ENCODE peak calls at places on chromosomes 4 and X, in four cellular contexts. T is left ventricle myocardium inferior, X is heart right ventricle, G is OCI-LY7. L is an unnamed sample.
A peak's percentile ranks its signal among the peaks of the same experiment; 100 is the strongest.

GRCh38 chrX:76148011-76148665 is 24.7 kb upstream of the PBDC1 start:
- DNase-seq in T (no peak), X (no peak), G (peak; percentile 34), L (no peak)

GRCh38 chr4:1792832-1793495 is at the start of gene FGFR3:
- DNase-seq in T (peak; percentile 33), X (peak; percentile 52), G (no peak), L (peak; percentile 60)

GRCh38 chrX:24676403-24677024 is 17.2 kb upstream of the POLA1 start:
- DNase-seq in T (no peak), X (no peak), G (peak; percentile 37), L (no peak)

GRCh38 chrX:40130207-40130606 is 32.4 kb upstream of the BCOR start:
- DNase-seq in T (no peak), X (no peak), G (no peak), L (no peak)

GRCh38 chr4:175813841-175814240 is 1.8 kb upstream of the GPM6A start:
- DNase-seq in T (no peak), X (no peak), G (no peak), L (no peak)

GRCh38 chr4:84403656-84404055 is 95.4 kb downstream of the NKX6-1 start:
- DNase-seq in T (no peak), X (no peak), G (no peak), L (no peak)

GRCh38 chrX:99301990-99302389 is 1108.1 kb downstream of the PCDH19 start:
- DNase-seq in T (no peak), X (no peak), G (peak; percentile 7), L (no peak)

GRCh38 chr4:54902261-54902660 is 223.1 kb downstream of the KDR start:
- DNase-seq in T (no peak), X (no peak), G (no peak), L (no peak)

GRCh38 chr4:114497116-114497515 is 101.5 kb upstream of the UGT8 start:
- DNase-seq in T (no peak), X (no peak), G (no peak), L (no peak)

DNA sequence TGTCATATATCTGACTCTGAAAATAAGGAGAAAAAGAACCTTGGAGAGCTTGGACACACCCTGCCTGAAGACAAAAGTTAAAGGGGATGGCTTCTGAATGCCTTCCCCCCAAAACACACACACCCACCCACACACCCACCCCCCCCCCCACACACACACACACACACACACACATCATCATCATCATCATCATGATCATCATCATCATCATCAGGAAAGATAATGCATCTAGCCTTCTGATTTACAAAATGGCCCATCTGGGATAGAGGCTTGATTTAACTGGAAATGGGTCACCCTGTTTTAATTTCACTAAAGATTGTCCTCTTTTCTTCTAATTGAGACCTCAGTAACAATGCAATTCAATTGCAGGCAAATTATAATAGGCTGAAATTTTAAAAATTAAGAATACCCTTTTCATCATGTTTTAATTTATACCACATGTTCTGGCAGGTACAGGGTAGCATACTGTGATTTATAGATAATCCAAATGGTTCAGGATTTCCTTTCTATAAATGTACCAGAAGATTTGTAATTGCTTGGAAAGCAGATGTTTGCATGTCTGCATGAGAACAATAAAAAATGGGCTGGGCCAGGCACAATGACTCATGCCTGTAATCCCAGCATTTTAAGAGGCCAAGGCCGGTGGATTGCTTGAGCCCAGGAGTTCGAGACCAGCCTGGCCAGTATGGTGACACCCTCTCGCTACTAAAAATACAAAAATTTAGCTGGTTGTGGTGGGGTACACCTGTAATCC is 56.5 kb downstream of the TRIM2 start:
- DNase-seq in T (no peak), X (no peak), G (no peak), L (no peak)
- H3K4me1 ChIP-seq in T (peaks cover 15% of the 10 kb centered on the region), X (no peaks in the 10 kb centered on the region), G (no peaks in the 10 kb centered on the region), L (peaks cover 11% of the 10 kb centered on the region)

GRCh38 chr4:187603093-187603395 is 392.5 kb upstream of the ZFP42 start:
- DNase-seq in T (no peak), X (no peak), G (no peak), L (no peak)
- H3K4me1 ChIP-seq in T (peaks cover 7% of the 10 kb centered on the region), X (no peaks in the 10 kb centered on the region), G (no peaks in the 10 kb centered on the region), L (no peaks in the 10 kb centered on the region)

GRCh38 chrX:154354013-154354412 is 20.4 kb downstream of the FLNA start:
- DNase-seq in T (peak; percentile 9), X (no peak), G (no peak), L (no peak)
- H3K4me1 ChIP-seq in T (peaks cover 27% of the 10 kb centered on the region), X (peaks cover 6% of the 10 kb centered on the region), G (no peaks in the 10 kb centered on the region), L (no peaks in the 10 kb centered on the region)

DNA sequence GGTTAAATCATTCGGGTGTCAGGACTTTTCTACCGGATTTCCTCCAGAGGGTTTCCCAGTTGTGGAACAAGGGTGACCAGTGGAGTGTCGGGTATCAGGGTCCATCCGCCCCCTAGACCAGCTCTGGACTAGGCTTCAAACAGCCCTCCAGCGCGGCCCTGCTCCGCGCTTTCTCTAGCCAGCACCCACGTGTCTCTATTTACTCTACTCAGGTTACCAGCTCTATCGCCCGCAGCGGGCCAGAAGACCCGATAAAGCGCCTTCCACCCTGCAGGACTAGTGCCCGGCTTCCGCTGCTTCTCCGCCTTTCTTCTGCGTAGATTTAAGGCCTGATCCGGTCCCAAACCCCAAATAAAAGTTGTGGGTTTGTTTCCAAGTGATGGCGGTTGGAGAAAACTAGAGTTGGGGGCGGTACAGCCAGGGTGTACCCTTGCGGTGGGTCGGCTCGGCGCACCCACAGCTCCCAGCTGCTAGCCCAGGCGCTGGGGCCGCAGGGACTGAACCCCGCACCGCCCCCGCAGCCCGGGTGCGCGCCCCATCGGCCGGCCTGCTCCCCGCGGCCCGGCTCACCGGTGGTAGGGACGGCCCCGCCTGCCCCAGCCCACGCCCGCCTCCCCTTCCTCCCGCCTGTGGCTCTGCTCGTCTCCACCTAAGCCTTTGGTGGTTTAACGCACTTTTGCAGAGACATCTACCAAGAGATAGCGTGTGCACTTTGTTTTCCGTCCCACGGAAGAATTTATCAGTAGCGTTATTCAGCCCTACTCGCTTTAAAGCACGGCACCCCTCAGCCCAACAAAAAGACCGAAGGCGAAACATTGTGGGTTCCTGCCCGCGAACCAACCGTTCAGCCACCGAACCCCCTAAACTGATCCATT is 2.1 kb downstream of the LEF1 start:
- DNase-seq in T (no peak), X (no peak), G (peak; percentile 79), L (peak; percentile 53)
- H3K4me1 ChIP-seq in T (peaks cover 33% of the 10 kb centered on the region), X (peaks cover 12% of the 10 kb centered on the region), G (peaks cover 52% of the 10 kb centered on the region), L (peaks cover 41% of the 10 kb centered on the region)

DNA sequence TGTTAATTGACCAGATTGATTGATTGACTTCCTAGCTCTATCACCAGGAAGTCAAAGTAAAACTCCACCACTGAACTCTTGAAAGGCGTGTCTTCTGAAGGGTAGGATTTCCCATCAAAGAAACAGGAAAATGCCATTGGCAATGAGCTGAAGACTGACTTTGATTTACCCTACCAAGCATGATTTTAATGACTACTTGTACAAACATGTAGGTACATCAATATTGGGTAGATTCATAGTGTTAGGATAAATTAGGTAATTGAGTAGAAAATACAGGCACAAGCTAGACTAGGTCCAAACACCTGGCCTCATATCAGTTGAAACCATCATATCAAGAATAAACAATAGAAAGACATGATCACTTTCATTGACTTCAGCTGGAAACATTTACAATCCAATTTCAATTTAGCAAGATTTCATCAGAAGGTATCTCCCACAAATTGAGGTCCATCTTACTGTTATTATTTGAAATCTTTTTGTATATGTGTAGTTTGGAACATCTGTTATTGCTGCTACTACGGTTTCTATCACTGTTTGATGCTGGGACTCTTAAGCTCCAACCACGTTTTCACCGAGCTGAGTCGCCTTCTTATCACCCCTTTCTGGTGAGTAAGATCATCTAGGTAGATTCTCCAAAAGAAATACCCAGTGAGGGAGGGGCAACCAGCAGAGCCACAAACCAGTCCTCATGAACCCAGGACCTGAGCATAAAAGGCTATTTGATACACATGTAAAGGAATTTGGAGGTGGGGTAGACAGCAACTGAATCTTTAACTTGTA is 53.4 kb upstream of the ATXN3L start:
- DNase-seq in T (no peak), X (no peak), G (no peak), L (no peak)
- H3K4me1 ChIP-seq in T (no peaks in the 10 kb centered on the region), X (no peaks in the 10 kb centered on the region), G (no peaks in the 10 kb centered on the region), L (no peaks in the 10 kb centered on the region)

GRCh38 chr4:16034010-16034829 is 49.6 kb downstream of the PROM1 start:
- DNase-seq in T (no peak), X (no peak), G (no peak), L (no peak)
- H3K4me1 ChIP-seq in T (peaks cover 24% of the 10 kb centered on the region), X (peaks cover 8% of the 10 kb centered on the region), G (no peaks in the 10 kb centered on the region), L (no peaks in the 10 kb centered on the region)

DNA sequence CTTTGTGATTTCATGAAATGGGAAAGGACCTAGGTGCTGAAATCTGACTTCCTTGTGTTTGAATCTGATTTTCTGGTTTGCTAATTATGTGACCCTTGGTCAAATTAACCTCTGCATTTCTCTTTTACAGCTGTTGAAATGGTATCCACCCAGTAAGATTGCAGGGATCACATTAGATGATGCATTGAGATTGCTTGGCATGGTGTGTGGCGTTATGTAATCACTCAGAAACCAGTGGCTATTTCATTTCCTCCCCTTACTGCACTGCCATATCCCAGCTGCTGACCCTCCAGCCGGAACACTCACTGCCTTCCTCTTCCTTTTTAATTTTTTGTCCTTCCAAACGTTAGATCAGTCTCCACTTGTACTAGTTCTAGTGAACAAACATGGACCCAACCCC is 79.0 kb downstream of the KLHL8 start:
- DNase-seq in T (no peak), X (no peak), G (no peak), L (no peak)
- H3K4me1 ChIP-seq in T (peaks cover 15% of the 10 kb centered on the region), X (no peaks in the 10 kb centered on the region), G (no peaks in the 10 kb centered on the region), L (no peaks in the 10 kb centered on the region)

DNA sequence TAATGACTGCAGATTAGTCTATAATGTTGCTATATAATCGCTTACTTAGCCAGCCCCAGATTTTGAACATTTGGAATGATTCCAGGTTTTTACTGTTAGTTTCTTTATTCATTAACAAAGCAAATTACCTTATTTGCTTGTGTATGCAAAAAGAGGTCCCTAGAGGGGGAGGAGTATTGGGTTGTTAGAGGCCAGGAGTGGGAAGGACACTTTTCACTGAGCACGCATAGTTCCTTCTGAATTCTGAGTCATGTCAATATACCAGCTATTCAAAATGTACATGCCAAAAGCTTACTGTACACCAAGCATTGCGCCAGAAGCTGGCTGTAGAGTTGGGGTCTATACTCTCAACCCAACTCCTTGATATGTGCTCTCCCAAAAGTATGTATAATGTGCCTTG is 5.1 kb upstream of the DGAT2L6 start:
- DNase-seq in T (no peak), X (no peak), G (no peak), L (no peak)
- H3K4me1 ChIP-seq in T (peaks cover 6% of the 10 kb centered on the region), X (no peaks in the 10 kb centered on the region), G (no peaks in the 10 kb centered on the region), L (no peaks in the 10 kb centered on the region)

GRCh38 chr4:152099061-152099425 is 338.2 kb upstream of the GATB start:
- DNase-seq in T (no peak), X (no peak), G (no peak), L (no peak)

GRCh38 chr4:152097371-152097770 is 336.6 kb upstream of the GATB start:
- DNase-seq in T (no peak), X (no peak), G (no peak), L (no peak)

GRCh38 chr4:152099555-152099954 is 338.7 kb upstream of the GATB start:
- DNase-seq in T (no peak), X (no peak), G (no peak), L (no peak)

GRCh38 chr4:152100378-152101201 is 339.8 kb upstream of the GATB start:
- DNase-seq in T (no peak), X (no peak), G (peak; percentile 44), L (no peak)

GRCh38 chr4:152098365-152099060 is 337.7 kb upstream of the GATB start:
- DNase-seq in T (no peak), X (no peak), G (no peak), L (no peak)
- H3K4me1 ChIP-seq in T (peaks cover 34% of the 10 kb centered on the region), X (peaks cover 6% of the 10 kb centered on the region), G (peaks cover 12% of the 10 kb centered on the region), L (no peaks in the 10 kb centered on the region)

GRCh38 chr4:112516401-112517066 is 554 bp upstream of the NEUROG2 start:
- DNase-seq in T (no peak), X (peak; percentile 21), G (peak; percentile 42), L (no peak)

GRCh38 chr4:112516076-112516385 is at the start of gene NEUROG2:
- DNase-seq in T (no peak), X (no peak), G (no peak), L (no peak)

GRCh38 chr4:112514449-112515277 is 1.3 kb downstream of the NEUROG2 start:
- DNase-seq in T (no peak), X (no peak), G (peak; percentile 26), L (no peak)

GRCh38 chr4:112515278-112516075 is 503 bp downstream of the NEUROG2 start:
- DNase-seq in T (no peak), X (peak; percentile 18), G (peak; percentile 35), L (no peak)

GRCh38 chr4:112514079-112514448 is 1.9 kb downstream of the NEUROG2 start:
- DNase-seq in T (no peak), X (no peak), G (no peak), L (no peak)
- H3K4me1 ChIP-seq in T (peaks cover 61% of the 10 kb centered on the region), X (peaks cover 27% of the 10 kb centered on the region), G (peaks cover 34% of the 10 kb centered on the region), L (peaks cover 23% of the 10 kb centered on the region)

L was measured in Peyer's patch.